ENCODE peak calls at places on chromosome 16, in ten cellular contexts. Y, P, S, Q, I, O, A, K, W and H are unnamed samples.

GRCh38 chr16:66134875-66135274 is 231.6 kb upstream of the CDH5 start:
- DNase-seq in Q (no peak), S (no peak), Y (no peak), K (no peak), I (no peak), P (no peak), O (no peak), A (no peak), W (no peak), H (no peak)

GRCh38 chr16:53502331-53503269 is at the start of gene AKTIP:
- DNase-seq in W (peak), A (no peak), Y (no peak), O (peak), P (no peak), S (peak), K (peak), I (no peak), Q (no peak), H (peak)

GRCh38 chr16:79752421-79752820 is 151.9 kb upstream of the MAF start:
- DNase-seq in P (no peak), I (no peak), W (no peak), Y (no peak), Q (no peak), K (no peak), O (no peak), A (no peak), S (no peak), H (no peak)

GRCh38 chr16:74297296-74297665 is 667 bp downstream of the PSMD7 start:
- DNase-seq in S (peak), Q (no peak), P (no peak), I (no peak), W (no peak), O (peak), A (peak), Y (no peak), K (peak), H (peak)

GRCh38 chr16:85046957-85047866 is 19.6 kb downstream of the KIAA0513 start:
- DNase-seq in P (no peak), Q (no peak), I (no peak), A (no peak), K (peak), W (no peak), S (no peak), Y (peak), O (peak), H (no peak)

GRCh38 chr16:20931066-20931465 is 30.5 kb downstream of the LYRM1 start:
- DNase-seq in O (no peak), W (no peak), A (no peak), Q (no peak), P (no peak), K (peak), S (no peak), Y (no peak), I (no peak), H (no peak)

GRCh38 chr16:81445143-81445922 is 725 bp downstream of the CMIP start:
- DNase-seq in S (peak), K (peak), W (no peak), A (peak), I (no peak), Y (no peak), Q (no peak), O (no peak), P (peak), H (peak)

GRCh38 chr16:11497329-11497805 is 89.4 kb downstream of the LITAF start:
- DNase-seq in Q (peak), I (no peak), P (peak), O (peak), A (no peak), Y (peak), K (peak), W (peak), S (peak), H (peak)

GRCh38 chr16:70747703-70748631 is 53.0 kb downstream of the VAC14 start:
- DNase-seq in I (no peak), K (peak), P (no peak), S (no peak), Y (no peak), A (no peak), Q (no peak), W (no peak), O (peak), H (no peak)

GRCh38 chr16:53511403-53512280 is 8.6 kb upstream of the AKTIP start:
- DNase-seq in I (no peak), A (no peak), O (no peak), K (no peak), W (no peak), Q (no peak), Y (no peak), S (no peak), P (peak), H (no peak)

GRCh38 chr16:566475-567361 is at the start of gene NHLRC4:
- DNase-seq in S (peak), A (peak), W (peak), Q (no peak), Y (peak), O (peak), K (peak), I (no peak), P (peak), H (peak)

GRCh38 chr16:17395849-17396480 is 74.8 kb downstream of the XYLT1 start:
- DNase-seq in Y (no peak), W (no peak), I (no peak), A (no peak), S (no peak), K (no peak), O (peak), Q (no peak), P (no peak), H (no peak)

GRCh38 chr16:48366165-48367093 is 18.8 kb downstream of the SIAH1 start:
- DNase-seq in I (peak), O (peak), S (peak), K (peak), Y (peak), W (peak), A (peak), P (peak), Q (no peak), H (peak)